ENCODE peak calls at places on chromosome 15, in six cellular contexts. V is brain microvascular endothelial cell, F is stomach, Y is esophagus squamous epithelium, X is OCI-LY7, A is right cardiac atrium. R is an unnamed sample.

GRCh38 chr15:95394186-95395067 is 936.1 kb upstream of the NR2F2 start:
- DNase-seq in X (no peak), V (peak), A (no peak), Y (no peak), F (no peak), R (no peak)

GRCh38 chr15:33013827-33014445 is 180.6 kb downstream of the FMN1 start:
- DNase-seq in V (peak), F (no peak), X (no peak), A (no peak), Y (no peak), R (no peak)

GRCh38 chr15:62527387-62527786 is 362.3 kb upstream of the C2CD4B start:
- DNase-seq in F (no peak), X (no peak), Y (no peak), V (no peak), A (no peak), R (no peak)

GRCh38 chr15:83475551-83475950 is 28.4 kb downstream of the SH3GL3 start:
- DNase-seq in A (no peak), V (peak), X (no peak), Y (no peak), F (no peak), R (no peak)

GRCh38 chr15:66751579-66751978 is 49.5 kb downstream of the SMAD6 start:
- DNase-seq in X (peak), A (no peak), V (no peak), F (peak), Y (no peak), R (no peak)

GRCh38 chr15:99213187-99213811 is 36.1 kb downstream of the TTC23 start:
- DNase-seq in X (peak), V (peak), A (peak), Y (no peak), F (peak), R (peak)

GRCh38 chr15:52440414-52440813 is 88.3 kb downstream of the MYO5A start:
- DNase-seq in V (peak), A (no peak), F (no peak), Y (no peak), X (no peak), R (no peak)

GRCh38 chr15:31200735-31201151 is 99.2 kb upstream of the TRPM1 start:
- DNase-seq in Y (no peak), V (peak), A (peak), X (peak), F (peak), R (no peak)

GRCh38 chr15:34647569-34648334 is 64.3 kb upstream of the GOLGA8B start:
- DNase-seq in F (no peak), X (no peak), Y (no peak), V (no peak), A (no peak), R (no peak)

GRCh38 chr15:36921484-36922091 is 178.8 kb downstream of the MEIS2 start:
- DNase-seq in X (no peak), Y (no peak), V (no peak), A (no peak), F (no peak), R (no peak)

GRCh38 chr15:90839187-90840071 is 29.0 kb upstream of the FURIN start:
- DNase-seq in F (peak), V (no peak), X (peak), A (no peak), Y (no peak), R (no peak)

GRCh38 chr15:63157891-63158431 is 684 bp upstream of the RPS27L start:
- DNase-seq in A (peak), V (peak), Y (no peak), X (peak), F (peak), R (peak)

GRCh38 chr15:48559270-48559669 is 86.2 kb downstream of the FBN1 start:
- DNase-seq in Y (no peak), X (no peak), V (peak), A (no peak), F (no peak), R (peak)

GRCh38 chr15:45441686-45442085 is 63.3 kb upstream of the GATM start:
- DNase-seq in X (no peak), Y (no peak), F (peak), A (no peak), V (no peak), R (no peak)

GRCh38 chr15:87228460-87228859 is 1028.1 kb downstream of the NTRK3 start:
- DNase-seq in X (no peak), A (no peak), Y (no peak), V (no peak), F (no peak), R (no peak)

GRCh38 chr15:23642413-23643044 is 5.1 kb downstream of the MAGEL2 start:
- DNase-seq in F (peak), X (peak), A (peak), V (peak), Y (no peak), R (no peak)

GRCh38 chr15:92921215-92922131 is 21.3 kb downstream of the CHD2 start:
- DNase-seq in Y (no peak), F (no peak), A (no peak), V (no peak), X (no peak), R (no peak)

GRCh38 chr15:90915216-90915807 is 12.2 kb downstream of the MAN2A2 start:
- DNase-seq in F (no peak), Y (no peak), V (no peak), X (peak), A (no peak), R (no peak)

GRCh38 chr15:63502137-63502801 is 2.1 kb upstream of the USP3 start:
- DNase-seq in V (no peak), A (no peak), F (peak), Y (no peak), X (no peak), R (no peak)

GRCh38 chr15:93231994-93232393 is 143.0 kb upstream of the RGMA start:
- DNase-seq in F (no peak), X (no peak), A (no peak), V (no peak), Y (no peak), R (no peak)

GRCh38 chr15:68610825-68611224 is 32.0 kb downstream of the CORO2B start:
- DNase-seq in F (no peak), V (no peak), A (no peak), X (no peak), Y (no peak), R (no peak)

GRCh38 chr15:83287541-83288027 is 3.1 kb upstream of the BNC1 start:
- DNase-seq in F (no peak), V (peak), X (no peak), A (no peak), Y (no peak), R (no peak)

GRCh38 chr15:44340410-44340809 is 51.9 kb downstream of the GOLM2 start:
- DNase-seq in F (no peak), X (no peak), A (no peak), Y (no peak), V (peak), R (no peak)

GRCh38 chr15:82847703-82848102 is 38.3 kb downstream of the WHAMM start:
- DNase-seq in Y (no peak), V (no peak), F (no peak), X (no peak), A (no peak), R (no peak)

GRCh38 chr15:92411256-92411655 is 17.6 kb downstream of the ST8SIA2 start:
- DNase-seq in X (no peak), A (no peak), V (no peak), F (no peak), Y (no peak), R (no peak)

GRCh38 chr15:65532738-65533051 is 2.4 kb downstream of the HACD3 start:
- DNase-seq in A (no peak), V (no peak), X (no peak), Y (no peak), F (no peak), R (no peak)

GRCh38 chr15:70613259-70613658 is 150.1 kb downstream of the UACA start:
- DNase-seq in X (no peak), F (no peak), A (no peak), V (no peak), Y (no peak), R (no peak)

GRCh38 chr15:90868261-90868689 is at the start of gene FURIN:
- DNase-seq in V (no peak), Y (no peak), X (no peak), F (no peak), A (peak), R (no peak)

GRCh38 chr15:34855397-34855796 is 60.0 kb upstream of the ACTC1 start:
- DNase-seq in Y (no peak), A (no peak), X (no peak), F (no peak), V (no peak), R (no peak)

GRCh38 chr15:99566157-99566900 is 545 bp downstream of the MEF2A start:
- DNase-seq in A (peak), X (peak), F (no peak), V (no peak), Y (no peak), R (no peak)

GRCh38 chr15:82039871-82040270 is 5.9 kb downstream of the MEX3B start:
- DNase-seq in A (no peak), F (no peak), X (no peak), Y (no peak), V (no peak), R (no peak)

GRCh38 chr15:34279341-34279740 is 54.5 kb downstream of the EMC4 start:
- DNase-seq in A (no peak), V (no peak), Y (no peak), F (no peak), X (no peak), R (no peak)

GRCh38 chr15:70259030-70259424 is 161.3 kb upstream of the TLE3 start:
- DNase-seq in Y (no peak), A (peak), V (peak), F (peak), X (peak), R (no peak)

GRCh38 chr15:86620636-86621349 is 541.1 kb downstream of the AGBL1 start:
- DNase-seq in A (no peak), X (no peak), V (no peak), F (no peak), Y (no peak), R (no peak)

GRCh38 chr15:92011611-92012367 is 158.3 kb downstream of the SLCO3A1 start:
- DNase-seq in A (no peak), F (no peak), Y (no peak), X (peak), V (no peak), R (peak)

GRCh38 chr15:80478075-80478474 is 73.9 kb downstream of the ARNT2 start:
- DNase-seq in X (no peak), A (no peak), V (peak), Y (no peak), F (no peak), R (no peak)
- H3K27ac ChIP-seq in X (no peak), A (no peak), V (peak), Y (no peak), F (no peak), R (no peak)

DNA sequence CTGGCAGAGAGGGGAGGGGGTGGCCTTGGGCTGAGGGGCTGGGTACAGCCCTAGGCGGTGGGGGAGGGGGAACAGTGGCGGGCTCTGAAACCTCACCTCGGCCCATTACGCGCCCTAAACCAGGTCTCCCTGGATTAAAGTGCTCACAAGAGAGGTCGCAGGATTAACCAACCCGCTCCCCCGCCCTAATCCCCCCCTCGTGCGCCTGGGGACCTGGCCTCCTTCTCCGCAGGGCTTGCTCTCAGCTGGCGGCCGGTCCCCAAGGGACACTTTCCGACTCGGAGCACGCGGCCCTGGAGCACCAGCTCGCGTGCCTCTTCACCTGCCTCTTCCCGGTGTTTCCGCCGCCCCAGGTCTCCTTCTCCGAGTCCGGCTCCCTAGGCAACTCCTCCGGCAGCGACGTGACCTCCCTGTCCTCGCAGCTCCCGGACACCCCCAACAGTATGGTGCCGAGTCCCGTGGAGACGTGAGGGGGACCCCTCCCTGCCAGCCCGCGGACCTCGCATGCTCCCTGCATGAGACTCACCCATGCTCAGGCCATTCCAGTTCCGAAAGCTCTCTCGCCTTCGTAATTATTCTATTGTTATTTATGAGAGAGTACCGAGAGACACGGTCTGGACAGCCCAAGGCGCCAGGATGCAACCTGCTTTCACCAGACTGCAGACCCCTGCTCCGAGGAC is 4.9 kb downstream of the ISL2 start:
- DNase-seq in X (no peak), Y (no peak), V (no peak), F (no peak), A (peak), R (no peak)
- H3K4me3 ChIP-seq in X (no peak), Y (peak), V (no peak), F (peak), A (no peak), R (peak)

GRCh38 chr15:73991726-73992593 is at the start of gene STOML1:
- DNase-seq in X (peak), Y (peak), V (peak), F (peak), A (peak), R (peak)
- H3K27ac ChIP-seq in X (no peak), Y (peak), V (peak), F (peak), A (peak), R (peak)

GRCh38 chr15:101496198-101496986 is 6.9 kb upstream of the PCSK6 start:
- DNase-seq in X (no peak), A (no peak), V (no peak), F (no peak), Y (no peak), R (no peak)
- H3K4me3 ChIP-seq in X (no peak), A (no peak), V (no peak), F (no peak), Y (no peak), R (no peak)

GRCh38 chr15:41285285-41285684 is 47.1 kb downstream of the OIP5 start:
- DNase-seq in X (peak), Y (no peak), A (no peak), F (no peak), V (no peak), R (no peak)
- H3K27ac ChIP-seq in X (peak), Y (peak), A (no peak), F (peak), V (no peak), R (no peak)

GRCh38 chr15:89367485-89368451 is 33.1 kb upstream of the POLG start:
- DNase-seq in X (no peak), F (no peak), V (no peak), Y (no peak), A (no peak), R (no peak)
- H3K4me3 ChIP-seq in X (no peak), F (peak), V (no peak), Y (peak), A (no peak), R (peak)

GRCh38 chr15:40029979-40030893 is 8.7 kb downstream of the SRP14 start:
- DNase-seq in A (no peak), Y (no peak), V (no peak), X (no peak), F (no peak), R (no peak)

GRCh38 chr15:40034186-40034946 is 4.6 kb downstream of the SRP14 start:
- DNase-seq in X (no peak), F (no peak), V (no peak), Y (no peak), A (no peak), R (no peak)

GRCh38 chr15:40028853-40029252 is 10.1 kb downstream of the SRP14 start:
- DNase-seq in V (no peak), Y (no peak), X (no peak), F (no peak), A (no peak), R (no peak)

GRCh38 chr15:40031300-40031699 is 7.7 kb downstream of the SRP14 start:
- DNase-seq in Y (no peak), F (no peak), A (no peak), V (no peak), X (no peak), R (no peak)

GRCh38 chr15:40032125-40032839 is 6.7 kb downstream of the SRP14 start:
- DNase-seq in V (no peak), A (no peak), F (no peak), X (no peak), Y (no peak), R (no peak)
- H3K27ac ChIP-seq in V (no peak), A (no peak), F (no peak), X (no peak), Y (peak), R (no peak)

GRCh38 chr15:84600331-84600686 is 500 bp upstream of the ZSCAN2 start:
- DNase-seq in Y (peak), X (peak), A (peak), V (peak), F (peak), R (peak)

GRCh38 chr15:84598993-84599392 is 1.8 kb upstream of the ZSCAN2 start:
- DNase-seq in F (peak), A (no peak), V (peak), Y (no peak), X (peak), R (no peak)

GRCh38 chr15:84595660-84596059 is 5.1 kb upstream of the ZSCAN2 start:
- DNase-seq in V (no peak), X (no peak), A (no peak), F (no peak), Y (no peak), R (no peak)

GRCh38 chr15:84599906-84600305 is 903 bp upstream of the ZSCAN2 start:
- DNase-seq in F (no peak), X (no peak), Y (no peak), A (no peak), V (no peak), R (no peak)

DNA sequence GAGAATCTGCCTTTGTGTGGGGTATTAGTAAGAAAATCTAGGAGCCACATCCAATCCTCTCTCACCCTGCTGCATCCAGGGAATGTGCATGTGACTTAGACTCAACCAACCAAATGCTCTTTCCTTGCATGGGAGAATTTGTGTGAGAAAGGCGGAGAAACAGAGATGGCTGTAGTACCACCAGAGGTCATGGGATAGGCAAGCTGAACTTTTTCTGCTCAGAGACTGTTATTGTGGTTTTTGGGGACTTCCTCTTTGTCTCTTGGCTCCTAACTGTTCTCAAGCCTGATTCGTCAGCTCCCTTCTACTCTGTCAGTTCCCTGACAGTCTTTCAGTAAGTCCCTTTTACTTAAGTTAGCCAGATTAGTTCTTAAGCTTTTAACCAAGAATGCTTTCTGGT is 2.6 kb upstream of the ZSCAN2 start:
- DNase-seq in A (no peak), V (peak), X (peak), Y (no peak), F (no peak), R (no peak)
- H3K4me3 ChIP-seq in A (no peak), V (no peak), X (peak), Y (no peak), F (no peak), R (no peak)

GRCh38 chr15:78213956-78214355 is 20.4 kb downstream of the ACSBG1 start:
- DNase-seq in A (no peak), V (no peak), F (no peak), X (no peak), Y (no peak), R (no peak)

GRCh38 chr15:78212546-78213424 is 21.6 kb downstream of the ACSBG1 start:
- DNase-seq in F (peak), X (no peak), V (peak), A (peak), Y (no peak), R (no peak)

GRCh38 chr15:78212008-78212407 is 22.4 kb downstream of the ACSBG1 start:
- DNase-seq in V (no peak), A (no peak), F (peak), Y (no peak), X (no peak), R (no peak)

GRCh38 chr15:78211189-78211921 is 23.0 kb downstream of the ACSBG1 start:
- DNase-seq in X (no peak), Y (no peak), V (no peak), A (no peak), F (peak), R (no peak)

GRCh38 chr15:78213425-78213750 is 21.0 kb downstream of the ACSBG1 start:
- DNase-seq in A (no peak), X (no peak), Y (no peak), F (no peak), V (no peak), R (no peak)
- H3K27ac ChIP-seq in A (no peak), X (no peak), Y (no peak), F (no peak), V (no peak), R (no peak)

GRCh38 chr15:58472821-58473581 is 41.2 kb downstream of the LIPC start:
- DNase-seq in F (no peak), A (no peak), V (no peak), X (peak), Y (no peak), R (no peak)
- H3K4me3 ChIP-seq in F (no peak), A (no peak), V (no peak), X (no peak), Y (no peak), R (no peak)

R was measured in thoracic aorta.